ENCODE peak calls at places on chromosomes 16 and 17, in five cellular contexts. F is naive thymus-derived CD4-positive, alpha-beta T cell; G is heart right ventricle; D is A549; K is psoas muscle. T is an unnamed sample.

GRCh38 chr17:79630120-79630519 is 19.3 kb upstream of the RBFOX3 start:
- DNase-seq in F (no peak), G (no peak), D (peak; percentile 56), K (peak; percentile 8), T (no peak)

GRCh38 chr16:64153718-64154117 is 968.1 kb downstream of the CDH11 start:
- DNase-seq in F (no peak), G (no peak), D (no peak), K (no peak), T (no peak)

GRCh38 chr16:69417537-69418199 is 6.8 kb upstream of the CYB5B start:
- DNase-seq in F (no peak), G (no peak), D (peak; percentile 78), K (no peak), T (no peak)

GRCh38 chr17:42131971-42132370 is 9.4 kb downstream of the HSPB9 start:
- DNase-seq in F (no peak), G (no peak), D (no peak), K (no peak), T (no peak)

GRCh38 chr17:65936013-65936412 is 255.9 kb downstream of the CEP112 start:
- DNase-seq in F (no peak), G (no peak), D (no peak), K (no peak), T (no peak)

GRCh38 chr17:29579866-29580771 is 9.3 kb downstream of the GIT1 start:
- DNase-seq in F (peak; percentile 89), G (peak; percentile 87), D (peak; percentile 99), K (peak; percentile 95), T (peak; percentile 78)

GRCh38 chr17:4968916-4969550 is 1.4 kb upstream of the SPAG7 start:
- DNase-seq in F (no peak), G (no peak), D (peak; percentile 26), K (peak; percentile 63), T (no peak)

GRCh38 chr16:66443269-66443652 is 16.2 kb downstream of the BEAN1 start:
- DNase-seq in F (no peak), G (no peak), D (no peak), K (no peak), T (no peak)

GRCh38 chr17:49565948-49566491 is 9.7 kb upstream of the NXPH3 start:
- DNase-seq in F (no peak), G (peak; percentile 64), D (no peak), K (peak; percentile 91), T (no peak)

GRCh38 chr17:64209983-64210382 is 53.1 kb downstream of the TEX2 start:
- DNase-seq in F (no peak), G (no peak), D (no peak), K (no peak), T (no peak)

GRCh38 chr17:808003-808294 is 25.8 kb downstream of the MRM3 start:
- DNase-seq in F (no peak), G (no peak), D (no peak), K (no peak), T (no peak)

GRCh38 chr17:802901-803881 is 21.0 kb downstream of the MRM3 start:
- DNase-seq in F (no peak), G (no peak), D (no peak), K (peak; percentile 46), T (no peak)

GRCh38 chr17:804541-805435 is 22.6 kb downstream of the MRM3 start:
- DNase-seq in F (no peak), G (no peak), D (no peak), K (peak; percentile 46), T (no peak)

GRCh38 chr17:807146-808002 is 25.2 kb downstream of the MRM3 start:
- DNase-seq in F (no peak), G (no peak), D (no peak), K (no peak), T (no peak)

GRCh38 chr17:806346-807145 is 24.4 kb downstream of the MRM3 start:
- DNase-seq in F (no peak), G (no peak), D (no peak), K (peak; percentile 38), T (no peak)
- H3K4me1 ChIP-seq in F (no peaks in the 10 kb centered on the region), G (no peaks in the 10 kb centered on the region), D (no peaks in the 10 kb centered on the region), K (peaks cover 19% of the 10 kb centered on the region), T (no peaks in the 10 kb centered on the region)

DNA sequence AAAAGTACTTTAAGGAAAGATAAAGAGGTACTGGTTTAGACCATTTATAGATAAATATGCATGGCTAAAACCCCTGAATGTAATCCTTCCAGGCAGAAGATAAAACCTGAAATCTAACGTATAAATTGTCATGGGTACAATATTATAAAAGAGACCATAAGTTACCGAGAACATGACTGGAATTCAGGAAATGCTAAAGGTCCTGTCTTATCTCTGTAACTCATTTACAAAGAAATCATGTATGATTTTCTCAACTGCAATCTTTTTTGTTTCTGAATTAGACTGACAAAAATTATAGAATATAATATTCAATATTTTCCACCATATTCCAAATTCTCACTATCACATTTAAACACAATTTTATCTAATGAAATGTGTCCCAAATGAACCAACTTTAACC is 9.3 kb upstream of the KANSL1 start:
- DNase-seq in F (no peak), G (no peak), D (no peak), K (no peak), T (no peak)
- H3K27ac ChIP-seq in F (no peak overlapping the region), G (no peak overlapping the region), D (no peak overlapping the region), K (no peak overlapping the region), T (no peak overlapping the region)

GRCh38 chr17:81056352-81056751 is 21.4 kb downstream of the BAIAP2 start:
- DNase-seq in F (no peak), G (no peak), D (no peak), K (no peak), T (no peak)

GRCh38 chr17:81053043-81053970 is 18.4 kb downstream of the BAIAP2 start:
- DNase-seq in F (no peak), G (no peak), D (no peak), K (no peak), T (no peak)

GRCh38 chr17:81057079-81057730 is 22.3 kb downstream of the BAIAP2 start:
- DNase-seq in F (no peak), G (peak; percentile 48), D (peak; percentile 45), K (peak; percentile 80), T (no peak)

GRCh38 chr17:81054308-81054707 is 19.4 kb downstream of the BAIAP2 start:
- DNase-seq in F (no peak), G (no peak), D (no peak), K (no peak), T (no peak)

DNA sequence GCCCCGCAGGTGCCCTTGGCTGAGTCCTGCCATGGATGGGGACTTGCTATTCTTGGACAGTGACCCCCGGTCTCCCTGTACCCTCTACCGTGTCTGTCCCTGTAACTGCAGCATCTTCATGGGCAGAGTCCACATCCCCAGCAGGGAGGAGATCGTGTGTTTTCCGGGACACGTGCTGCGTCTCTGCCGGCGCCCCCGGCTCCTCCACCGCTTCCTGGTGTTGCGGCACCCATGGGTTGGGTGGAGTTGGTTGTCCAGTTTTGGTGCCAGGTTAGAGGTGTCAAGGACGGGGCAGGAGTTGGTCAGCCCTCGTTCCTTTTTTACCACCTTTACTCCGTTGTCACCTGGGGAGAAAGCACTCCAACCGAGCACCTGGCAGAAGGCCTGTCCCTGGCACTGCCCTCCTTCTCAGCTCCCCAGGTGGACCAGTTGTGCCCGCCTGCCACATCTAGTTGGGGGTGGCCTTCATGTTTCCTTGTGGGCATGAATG is 20.0 kb downstream of the BAIAP2 start:
- DNase-seq in F (no peak), G (no peak), D (no peak), K (no peak), T (no peak)
- H3K4me1 ChIP-seq in F (peaks cover under 1% of the 10 kb centered on the region), G (peaks cover 58% of the 10 kb centered on the region), D (peaks cover 9% of the 10 kb centered on the region), K (peaks cover 9% of the 10 kb centered on the region), T (no peaks in the 10 kb centered on the region)

GRCh38 chr16:17328971-17329370 is 141.8 kb downstream of the XYLT1 start:
- DNase-seq in F (no peak), G (no peak), D (no peak), K (no peak), T (no peak)
- H3K27ac ChIP-seq in F (no peak overlapping the region), G (no peak overlapping the region), D (no peak overlapping the region), K (no peak overlapping the region), T (no peak overlapping the region)

DNA sequence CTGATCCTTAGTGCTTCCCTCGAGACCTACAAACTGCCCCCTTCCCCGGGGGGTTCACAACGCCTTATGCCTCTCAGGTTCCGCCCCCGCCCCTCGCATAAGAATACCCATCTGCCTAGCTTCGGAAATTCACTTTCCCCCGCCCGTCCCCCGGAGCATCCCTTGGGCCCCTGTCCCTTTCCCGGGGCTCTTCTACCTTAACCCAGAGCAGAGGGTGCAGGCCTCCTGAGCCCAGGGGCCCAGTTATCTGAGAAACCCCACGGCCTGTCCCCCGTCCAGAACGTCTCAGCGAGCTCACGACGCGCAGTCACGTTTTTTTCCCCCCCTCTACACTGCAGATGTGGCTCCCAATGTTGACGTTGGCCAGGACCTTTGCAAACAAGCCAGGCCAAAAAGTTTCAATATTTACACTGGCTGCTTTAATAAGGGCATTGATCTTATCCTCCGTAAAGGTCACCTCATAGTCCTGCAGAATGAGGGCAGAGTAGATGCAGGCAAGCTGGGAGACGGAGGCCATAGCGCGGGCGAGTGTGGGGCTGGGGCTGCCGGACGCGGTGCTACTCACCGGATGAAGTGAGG is 1.4 kb upstream of the NBR1 start:
- DNase-seq in F (no peak), G (peak; percentile 18), D (peak; percentile 52), K (peak; percentile 53), T (no peak)
- H3K4me1 ChIP-seq in F (peaks cover 23% of the 10 kb centered on the region), G (peaks cover 43% of the 10 kb centered on the region), D (peaks cover 31% of the 10 kb centered on the region), K (peaks cover 27% of the 10 kb centered on the region), T (peaks cover 26% of the 10 kb centered on the region)

GRCh38 chr17:55279788-55280579 is 15.2 kb downstream of the HLF start:
- DNase-seq in F (no peak), G (no peak), D (no peak), K (no peak), T (no peak)

GRCh38 chr17:55284001-55284884 is 19.5 kb downstream of the HLF start:
- DNase-seq in F (no peak), G (no peak), D (no peak), K (no peak), T (no peak)

GRCh38 chr17:55281592-55282378 is 17.0 kb downstream of the HLF start:
- DNase-seq in F (no peak), G (no peak), D (no peak), K (no peak), T (no peak)

GRCh38 chr17:55283256-55283965 is 18.7 kb downstream of the HLF start:
- DNase-seq in F (no peak), G (no peak), D (no peak), K (no peak), T (no peak)

GRCh38 chr17:55282379-55282702 is 17.6 kb downstream of the HLF start:
- DNase-seq in F (no peak), G (no peak), D (no peak), K (no peak), T (no peak)
- H3K27ac ChIP-seq in F (no peak overlapping the region), G (peak overlapping the region; percentile 76), D (no peak overlapping the region), K (no peak overlapping the region), T (no peak overlapping the region)

T was measured in effector memory CD4-positive, alpha-beta T cell.